ENCODE peak calls at places on chromosome 6, in four cellular contexts. C is NCI-H774, U is T-helper 2 cell, L is transverse colon. O is an unnamed sample.

GRCh38 chr6:25054469-25054868 is 118.7 kb upstream of the RIPOR2 start:
- DNase-seq in C (no peak), L (no peak), U (no peak), O (peak; percentile 7)

GRCh38 chr6:49934770-49935169 is 29.2 kb downstream of the DEFB114 start:
- DNase-seq in C (no peak), U (no peak), L (no peak), O (no peak)

GRCh38 chr6:106188104-106188794 is 102.1 kb downstream of the PRDM1 start:
- DNase-seq in C (no peak), L (no peak), U (no peak), O (no peak)

GRCh38 chr6:21942910-21943309 is 349.4 kb downstream of the SOX4 start:
- DNase-seq in C (no peak), L (no peak), U (no peak), O (no peak)

GRCh38 chr6:38322123-38322522 is 317.6 kb downstream of the BTBD9 start:
- DNase-seq in L (no peak), C (no peak), U (no peak), O (no peak)

GRCh38 chr6:45714795-45715507 is 300.7 kb downstream of the CLIC5 start:
- DNase-seq in C (peak; percentile 32), L (peak; percentile 59), U (peak; percentile 18), O (peak; percentile 60)

GRCh38 chr6:13268914-13269532 is 59.3 kb downstream of the TBC1D7 start:
- DNase-seq in U (no peak), C (no peak), L (no peak), O (no peak)

GRCh38 chr6:165662041-165662491 is 975 bp downstream of the PDE10A start:
- DNase-seq in U (no peak), L (no peak), C (no peak), O (no peak)

GRCh38 chr6:132902866-132903265 is 88.5 kb downstream of the RPS12 start:
- DNase-seq in L (no peak), U (no peak), C (no peak), O (no peak)

GRCh38 chr6:80520195-80520594 is 413.7 kb downstream of the BCKDHB start:
- DNase-seq in U (no peak), L (no peak), C (no peak), O (no peak)

GRCh38 chr6:11416936-11417576 is 120.5 kb upstream of the TMEM170B start:
- DNase-seq in C (no peak), L (no peak), U (no peak), O (no peak)

GRCh38 chr6:39753745-39754084 is 28.5 kb upstream of the KIF6 start:
- DNase-seq in U (no peak), L (no peak), C (no peak), O (no peak)

GRCh38 chr6:34104628-34105027 is 41.3 kb downstream of the GRM4 start:
- DNase-seq in C (no peak), L (no peak), U (no peak), O (no peak)

O was measured in GM10248.